ENCODE peak calls at places on chromosomes 11 and 22, in nine cellular contexts. One of them, this sample, is unnamed.

GRCh38 chr11:60130496-60130895 is 42.0 kb downstream of the MS4A2 start:
- DNase-seq in IMR-90: no peak
- DNase-seq in aorta: no peak
- DNase-seq in cardiac muscle cell: peak; percentile 66
- DNase-seq in AG10803: no peak
- DNase-seq in COLO829: peak; percentile 71
- DNase-seq in stimulated activated CD4-positive, alpha-beta T cell treated with anti-CD3 and anti-CD28 coated beads, Interleukin-1b, Interleukin-23, amount 100 ng/mL, for 24 hours: no peak
- DNase-seq in CD4-positive, alpha-beta memory T cell: no peak
- DNase-seq in activated CD8-positive, alpha-beta memory T cell treated with anti-CD3 and anti-CD28 coated beads, Interleukin-2, amount 50 U/mL, for 48 hours: no peak
- DNase-seq in this sample: no peak

GRCh38 chr11:94734563-94735275 is 33.4 kb upstream of the AMOTL1 start:
- DNase-seq in AG10803: no peak
- DNase-seq in IMR-90: no peak
- DNase-seq in activated CD8-positive, alpha-beta memory T cell treated with anti-CD3 and anti-CD28 coated beads, Interleukin-2, amount 50 U/mL, for 48 hours: no peak
- DNase-seq in CD4-positive, alpha-beta memory T cell: no peak
- DNase-seq in COLO829: no peak
- DNase-seq in aorta: no peak
- DNase-seq in stimulated activated CD4-positive, alpha-beta T cell treated with anti-CD3 and anti-CD28 coated beads, Interleukin-1b, Interleukin-23, amount 100 ng/mL, for 24 hours: no peak
- DNase-seq in cardiac muscle cell: no peak
- DNase-seq in this sample: no peak

GRCh38 chr22:33687464-33687863 is 232.8 kb downstream of the LARGE1 start:
- DNase-seq in activated CD8-positive, alpha-beta memory T cell treated with anti-CD3 and anti-CD28 coated beads, Interleukin-2, amount 50 U/mL, for 48 hours: no peak
- DNase-seq in IMR-90: no peak
- DNase-seq in aorta: no peak
- DNase-seq in cardiac muscle cell: no peak
- DNase-seq in stimulated activated CD4-positive, alpha-beta T cell treated with anti-CD3 and anti-CD28 coated beads, Interleukin-1b, Interleukin-23, amount 100 ng/mL, for 24 hours: no peak
- DNase-seq in AG10803: no peak
- DNase-seq in CD4-positive, alpha-beta memory T cell: no peak
- DNase-seq in COLO829: no peak
- DNase-seq in this sample: no peak

GRCh38 chr11:116605543-116605942 is 167.2 kb downstream of the BUD13 start:
- DNase-seq in aorta: no peak
- DNase-seq in COLO829: peak; percentile 23
- DNase-seq in activated CD8-positive, alpha-beta memory T cell treated with anti-CD3 and anti-CD28 coated beads, Interleukin-2, amount 50 U/mL, for 48 hours: peak; percentile 71
- DNase-seq in stimulated activated CD4-positive, alpha-beta T cell treated with anti-CD3 and anti-CD28 coated beads, Interleukin-1b, Interleukin-23, amount 100 ng/mL, for 24 hours: no peak
- DNase-seq in AG10803: no peak
- DNase-seq in cardiac muscle cell: peak; percentile 89
- DNase-seq in CD4-positive, alpha-beta memory T cell: no peak
- DNase-seq in IMR-90: peak; percentile 11
- DNase-seq in this sample: peak; percentile 7

GRCh38 chr11:36253238-36253637 is 36.0 kb downstream of the COMMD9 start:
- DNase-seq in stimulated activated CD4-positive, alpha-beta T cell treated with anti-CD3 and anti-CD28 coated beads, Interleukin-1b, Interleukin-23, amount 100 ng/mL, for 24 hours: no peak
- DNase-seq in AG10803: peak; percentile 22
- DNase-seq in activated CD8-positive, alpha-beta memory T cell treated with anti-CD3 and anti-CD28 coated beads, Interleukin-2, amount 50 U/mL, for 48 hours: no peak
- DNase-seq in COLO829: no peak
- DNase-seq in CD4-positive, alpha-beta memory T cell: no peak
- DNase-seq in IMR-90: no peak
- DNase-seq in aorta: no peak
- DNase-seq in cardiac muscle cell: no peak
- DNase-seq in this sample: peak; percentile 18

GRCh38 chr11:35170503-35170902 is 31.5 kb downstream of the CD44 start:
- DNase-seq in CD4-positive, alpha-beta memory T cell: peak; percentile 45
- DNase-seq in COLO829: no peak
- DNase-seq in cardiac muscle cell: no peak
- DNase-seq in IMR-90: no peak
- DNase-seq in stimulated activated CD4-positive, alpha-beta T cell treated with anti-CD3 and anti-CD28 coated beads, Interleukin-1b, Interleukin-23, amount 100 ng/mL, for 24 hours: no peak
- DNase-seq in AG10803: peak; percentile 74
- DNase-seq in activated CD8-positive, alpha-beta memory T cell treated with anti-CD3 and anti-CD28 coated beads, Interleukin-2, amount 50 U/mL, for 48 hours: no peak
- DNase-seq in aorta: no peak
- DNase-seq in this sample: no peak

GRCh38 chr11:69304258-69304657 is 10.3 kb downstream of the MYEOV start:
- DNase-seq in stimulated activated CD4-positive, alpha-beta T cell treated with anti-CD3 and anti-CD28 coated beads, Interleukin-1b, Interleukin-23, amount 100 ng/mL, for 24 hours: no peak
- DNase-seq in cardiac muscle cell: no peak
- DNase-seq in aorta: no peak
- DNase-seq in COLO829: no peak
- DNase-seq in CD4-positive, alpha-beta memory T cell: no peak
- DNase-seq in AG10803: no peak
- DNase-seq in activated CD8-positive, alpha-beta memory T cell treated with anti-CD3 and anti-CD28 coated beads, Interleukin-2, amount 50 U/mL, for 48 hours: no peak
- DNase-seq in IMR-90: no peak
- DNase-seq in this sample: no peak

GRCh38 chr22:21634081-21634480 is 1.5 kb downstream of the CCDC116 start:
- DNase-seq in AG10803: no peak
- DNase-seq in COLO829: no peak
- DNase-seq in activated CD8-positive, alpha-beta memory T cell treated with anti-CD3 and anti-CD28 coated beads, Interleukin-2, amount 50 U/mL, for 48 hours: no peak
- DNase-seq in cardiac muscle cell: no peak
- DNase-seq in IMR-90: no peak
- DNase-seq in CD4-positive, alpha-beta memory T cell: no peak
- DNase-seq in stimulated activated CD4-positive, alpha-beta T cell treated with anti-CD3 and anti-CD28 coated beads, Interleukin-1b, Interleukin-23, amount 100 ng/mL, for 24 hours: no peak
- DNase-seq in aorta: no peak
- DNase-seq in this sample: no peak

GRCh38 chr11:115678942-115679341 is 174.7 kb upstream of the CADM1 start:
- DNase-seq in stimulated activated CD4-positive, alpha-beta T cell treated with anti-CD3 and anti-CD28 coated beads, Interleukin-1b, Interleukin-23, amount 100 ng/mL, for 24 hours: no peak
- DNase-seq in activated CD8-positive, alpha-beta memory T cell treated with anti-CD3 and anti-CD28 coated beads, Interleukin-2, amount 50 U/mL, for 48 hours: no peak
- DNase-seq in aorta: no peak
- DNase-seq in COLO829: no peak
- DNase-seq in AG10803: no peak
- DNase-seq in CD4-positive, alpha-beta memory T cell: no peak
- DNase-seq in IMR-90: no peak
- DNase-seq in cardiac muscle cell: peak; percentile 74
- DNase-seq in this sample: no peak

GRCh38 chr22:27877501-27877900 is 41.6 kb downstream of the PITPNB start:
- DNase-seq in COLO829: no peak
- DNase-seq in stimulated activated CD4-positive, alpha-beta T cell treated with anti-CD3 and anti-CD28 coated beads, Interleukin-1b, Interleukin-23, amount 100 ng/mL, for 24 hours: no peak
- DNase-seq in AG10803: no peak
- DNase-seq in activated CD8-positive, alpha-beta memory T cell treated with anti-CD3 and anti-CD28 coated beads, Interleukin-2, amount 50 U/mL, for 48 hours: no peak
- DNase-seq in IMR-90: no peak
- DNase-seq in CD4-positive, alpha-beta memory T cell: no peak
- DNase-seq in cardiac muscle cell: no peak
- DNase-seq in aorta: no peak
- DNase-seq in this sample: no peak

GRCh38 chr11:2582436-2582931 is 117.3 kb downstream of the KCNQ1OT1 start:
- DNase-seq in aorta: peak; percentile 44
- DNase-seq in CD4-positive, alpha-beta memory T cell: no peak
- DNase-seq in COLO829: no peak
- DNase-seq in cardiac muscle cell: no peak
- DNase-seq in activated CD8-positive, alpha-beta memory T cell treated with anti-CD3 and anti-CD28 coated beads, Interleukin-2, amount 50 U/mL, for 48 hours: no peak
- DNase-seq in IMR-90: no peak
- DNase-seq in AG10803: no peak
- DNase-seq in stimulated activated CD4-positive, alpha-beta T cell treated with anti-CD3 and anti-CD28 coated beads, Interleukin-1b, Interleukin-23, amount 100 ng/mL, for 24 hours: no peak
- DNase-seq in this sample: no peak

GRCh38 chr11:130705670-130706421 is 210.4 kb downstream of the SNX19 start:
- DNase-seq in COLO829: no peak
- DNase-seq in stimulated activated CD4-positive, alpha-beta T cell treated with anti-CD3 and anti-CD28 coated beads, Interleukin-1b, Interleukin-23, amount 100 ng/mL, for 24 hours: no peak
- DNase-seq in IMR-90: no peak
- DNase-seq in activated CD8-positive, alpha-beta memory T cell treated with anti-CD3 and anti-CD28 coated beads, Interleukin-2, amount 50 U/mL, for 48 hours: no peak
- DNase-seq in AG10803: peak; percentile 40
- DNase-seq in cardiac muscle cell: no peak
- DNase-seq in CD4-positive, alpha-beta memory T cell: no peak
- DNase-seq in aorta: no peak
- DNase-seq in this sample: no peak

GRCh38 chr11:17831228-17831627 is 96.6 kb downstream of the KCNC1 start:
- DNase-seq in IMR-90: no peak
- DNase-seq in stimulated activated CD4-positive, alpha-beta T cell treated with anti-CD3 and anti-CD28 coated beads, Interleukin-1b, Interleukin-23, amount 100 ng/mL, for 24 hours: no peak
- DNase-seq in activated CD8-positive, alpha-beta memory T cell treated with anti-CD3 and anti-CD28 coated beads, Interleukin-2, amount 50 U/mL, for 48 hours: no peak
- DNase-seq in AG10803: no peak
- DNase-seq in cardiac muscle cell: no peak
- DNase-seq in COLO829: no peak
- DNase-seq in aorta: no peak
- DNase-seq in CD4-positive, alpha-beta memory T cell: no peak
- DNase-seq in this sample: no peak

GRCh38 chr11:40370821-40371616 is 1088.4 kb downstream of the LRRC4C start:
- DNase-seq in stimulated activated CD4-positive, alpha-beta T cell treated with anti-CD3 and anti-CD28 coated beads, Interleukin-1b, Interleukin-23, amount 100 ng/mL, for 24 hours: no peak
- DNase-seq in IMR-90: no peak
- DNase-seq in cardiac muscle cell: no peak
- DNase-seq in CD4-positive, alpha-beta memory T cell: no peak
- DNase-seq in COLO829: peak; percentile 35
- DNase-seq in AG10803: no peak
- DNase-seq in activated CD8-positive, alpha-beta memory T cell treated with anti-CD3 and anti-CD28 coated beads, Interleukin-2, amount 50 U/mL, for 48 hours: no peak
- DNase-seq in aorta: no peak
- DNase-seq in this sample: no peak

GRCh38 chr11:108713076-108713790 is 48.4 kb downstream of the DDX10 start:
- DNase-seq in cardiac muscle cell: no peak
- DNase-seq in CD4-positive, alpha-beta memory T cell: no peak
- DNase-seq in aorta: no peak
- DNase-seq in COLO829: no peak
- DNase-seq in AG10803: no peak
- DNase-seq in IMR-90: peak; percentile 73
- DNase-seq in activated CD8-positive, alpha-beta memory T cell treated with anti-CD3 and anti-CD28 coated beads, Interleukin-2, amount 50 U/mL, for 48 hours: no peak
- DNase-seq in stimulated activated CD4-positive, alpha-beta T cell treated with anti-CD3 and anti-CD28 coated beads, Interleukin-1b, Interleukin-23, amount 100 ng/mL, for 24 hours: no peak
- DNase-seq in this sample: peak; percentile 82

GRCh38 chr11:36478700-36479329 is 31.3 kb downstream of the TRAF6 start:
- DNase-seq in cardiac muscle cell: peak; percentile 50
- DNase-seq in COLO829: peak; percentile 69
- DNase-seq in IMR-90: peak; percentile 59
- DNase-seq in AG10803: peak; percentile 62
- DNase-seq in activated CD8-positive, alpha-beta memory T cell treated with anti-CD3 and anti-CD28 coated beads, Interleukin-2, amount 50 U/mL, for 48 hours: no peak
- DNase-seq in CD4-positive, alpha-beta memory T cell: no peak
- DNase-seq in aorta: no peak
- DNase-seq in stimulated activated CD4-positive, alpha-beta T cell treated with anti-CD3 and anti-CD28 coated beads, Interleukin-1b, Interleukin-23, amount 100 ng/mL, for 24 hours: no peak
- DNase-seq in this sample: peak; percentile 60

GRCh38 chr11:65613091-65613928 is 711 bp downstream of the MAP3K11 start:
- DNase-seq in aorta: peak; percentile 87
- DNase-seq in AG10803: no peak
- DNase-seq in CD4-positive, alpha-beta memory T cell: no peak
- DNase-seq in cardiac muscle cell: peak; percentile 28
- DNase-seq in stimulated activated CD4-positive, alpha-beta T cell treated with anti-CD3 and anti-CD28 coated beads, Interleukin-1b, Interleukin-23, amount 100 ng/mL, for 24 hours: no peak
- DNase-seq in activated CD8-positive, alpha-beta memory T cell treated with anti-CD3 and anti-CD28 coated beads, Interleukin-2, amount 50 U/mL, for 48 hours: peak; percentile 65
- DNase-seq in COLO829: no peak
- DNase-seq in IMR-90: no peak
- DNase-seq in this sample: no peak

GRCh38 chr11:44286911-44287310 is 23.0 kb downstream of the ALX4 start:
- DNase-seq in stimulated activated CD4-positive, alpha-beta T cell treated with anti-CD3 and anti-CD28 coated beads, Interleukin-1b, Interleukin-23, amount 100 ng/mL, for 24 hours: no peak
- DNase-seq in cardiac muscle cell: no peak
- DNase-seq in aorta: no peak
- DNase-seq in CD4-positive, alpha-beta memory T cell: no peak
- DNase-seq in activated CD8-positive, alpha-beta memory T cell treated with anti-CD3 and anti-CD28 coated beads, Interleukin-2, amount 50 U/mL, for 48 hours: no peak
- DNase-seq in COLO829: no peak
- DNase-seq in AG10803: no peak
- DNase-seq in IMR-90: no peak
- DNase-seq in this sample: no peak

GRCh38 chr22:46731246-46732040 is 6.6 kb downstream of the CERK start:
- DNase-seq in IMR-90: no peak
- DNase-seq in AG10803: peak; percentile 39
- DNase-seq in CD4-positive, alpha-beta memory T cell: peak; percentile 43
- DNase-seq in stimulated activated CD4-positive, alpha-beta T cell treated with anti-CD3 and anti-CD28 coated beads, Interleukin-1b, Interleukin-23, amount 100 ng/mL, for 24 hours: no peak
- DNase-seq in activated CD8-positive, alpha-beta memory T cell treated with anti-CD3 and anti-CD28 coated beads, Interleukin-2, amount 50 U/mL, for 48 hours: no peak
- DNase-seq in aorta: no peak
- DNase-seq in cardiac muscle cell: peak; percentile 42
- DNase-seq in COLO829: no peak
- DNase-seq in this sample: peak; percentile 73

GRCh38 chr11:70090989-70091388 is 12.9 kb downstream of the ANO1 start:
- DNase-seq in cardiac muscle cell: peak; percentile 41
- DNase-seq in IMR-90: peak; percentile 28
- DNase-seq in activated CD8-positive, alpha-beta memory T cell treated with anti-CD3 and anti-CD28 coated beads, Interleukin-2, amount 50 U/mL, for 48 hours: no peak
- DNase-seq in COLO829: no peak
- DNase-seq in aorta: no peak
- DNase-seq in AG10803: peak; percentile 9
- DNase-seq in stimulated activated CD4-positive, alpha-beta T cell treated with anti-CD3 and anti-CD28 coated beads, Interleukin-1b, Interleukin-23, amount 100 ng/mL, for 24 hours: no peak
- DNase-seq in CD4-positive, alpha-beta memory T cell: no peak
- DNase-seq in this sample: no peak